ENCODE peak calls at places on chromosome 21, in seven cellular contexts. R is endothelial cell of umbilical vein, I is testis, Z is lower leg skin, U is NB4, C is A549, P is IMR-90. X is an unnamed sample.

GRCh38 chr21:25756190-25756932 is 21.6 kb downstream of the GABPA start:
- DNase-seq in R (peak), I (no peak), Z (no peak), U (no peak), C (no peak), P (no peak), X (no peak)

GRCh38 chr21:37153935-37154350 is 80.9 kb downstream of the TTC3 start:
- DNase-seq in R (peak), I (peak), Z (no peak), U (peak), C (no peak), P (peak), X (no peak)

GRCh38 chr21:14991957-14992356 is 72.8 kb downstream of the NRIP1 start:
- DNase-seq in R (peak), I (no peak), Z (no peak), U (no peak), C (no peak), P (no peak), X (no peak)

GRCh38 chr21:31612889-31613785 is 46.4 kb upstream of the SOD1 start:
- DNase-seq in R (no peak), I (no peak), Z (no peak), U (peak), C (no peak), P (peak), X (no peak)

GRCh38 chr21:34846601-34847112 is 177.9 kb downstream of the CLIC6 start:
- DNase-seq in R (no peak), I (no peak), Z (no peak), U (no peak), C (peak), P (peak), X (no peak)

GRCh38 chr21:34983680-34984086 is 65.4 kb downstream of the RUNX1 start:
- DNase-seq in R (peak), I (no peak), Z (no peak), U (peak), C (no peak), P (peak), X (peak)

GRCh38 chr21:16195476-16195875 is 465.7 kb downstream of the USP25 start:
- DNase-seq in R (peak), I (no peak), Z (no peak), U (no peak), C (peak), P (peak), X (no peak)

GRCh38 chr21:41186763-41187536 is 19.0 kb downstream of the BACE2 start:
- DNase-seq in R (no peak), I (no peak), Z (no peak), U (no peak), C (no peak), P (no peak), X (no peak)

GRCh38 chr21:35400233-35400939 is 351.3 kb upstream of the RUNX1 start:
- DNase-seq in R (peak), I (no peak), Z (peak), U (peak), C (peak), P (peak), X (peak)

GRCh38 chr21:35346697-35347096 is 297.6 kb upstream of the RUNX1 start:
- DNase-seq in R (no peak), I (no peak), Z (no peak), U (no peak), C (no peak), P (no peak), X (no peak)

GRCh38 chr21:37575536-37576083 is 209.0 kb downstream of the DYRK1A start:
- DNase-seq in R (no peak), I (no peak), Z (no peak), U (no peak), C (no peak), P (no peak), X (no peak)

GRCh38 chr21:22941779-22942178 is 1943.6 kb downstream of the NCAM2 start:
- DNase-seq in R (no peak), I (no peak), Z (no peak), U (no peak), C (no peak), P (no peak), X (no peak)

GRCh38 chr21:27329255-27329851 is 362.5 kb upstream of the ADAMTS5 start:
- DNase-seq in R (no peak), I (no peak), Z (no peak), U (no peak), C (no peak), P (peak), X (no peak)

GRCh38 chr21:15978158-15978805 is 248.5 kb downstream of the USP25 start:
- DNase-seq in R (no peak), I (no peak), Z (no peak), U (no peak), C (no peak), P (peak), X (no peak)

GRCh38 chr21:46604975-46605758 is at the start of gene S100B:
- DNase-seq in R (no peak), I (no peak), Z (no peak), U (peak), C (no peak), P (no peak), X (no peak)

GRCh38 chr21:17688912-17689874 is 76.5 kb upstream of the BTG3 start:
- DNase-seq in R (no peak), I (peak), Z (peak), U (peak), C (peak), P (peak), X (no peak)

GRCh38 chr21:27802816-27803475 is 836.1 kb upstream of the ADAMTS5 start:
- DNase-seq in R (peak), I (peak), Z (peak), U (peak), C (peak), P (peak), X (peak)

GRCh38 chr21:36756527-36756926 is 57.6 kb downstream of the SIM2 start:
- DNase-seq in R (peak), I (no peak), Z (no peak), U (no peak), C (peak), P (peak), X (no peak)

GRCh38 chr21:32800056-32800455 is 28.5 kb upstream of the PAXBP1 start:
- DNase-seq in R (no peak), I (no peak), Z (no peak), U (no peak), C (no peak), P (peak), X (no peak)

GRCh38 chr21:31136891-31137290 is 98.6 kb upstream of the KRTAP19-8 start:
- DNase-seq in R (peak), I (no peak), Z (no peak), U (peak), C (no peak), P (peak), X (no peak)

GRCh38 chr21:27476696-27477095 is 509.8 kb upstream of the ADAMTS5 start:
- DNase-seq in R (peak), I (peak), Z (no peak), U (no peak), C (no peak), P (peak), X (no peak)

GRCh38 chr21:33069994-33070811 is at the start of gene OLIG1:
- DNase-seq in R (peak), I (peak), Z (no peak), U (peak), C (peak), P (peak), X (no peak)

GRCh38 chr21:46052703-46053651 is 44.9 kb upstream of the COL6A2 start:
- DNase-seq in R (no peak), I (peak), Z (peak), U (peak), C (peak), P (peak), X (peak)

GRCh38 chr21:23542097-23542496 is 2065.2 kb downstream of the MRPL39 start:
- DNase-seq in R (no peak), I (no peak), Z (no peak), U (no peak), C (no peak), P (no peak), X (no peak)

GRCh38 chr21:30057108-30057507 is 109.5 kb downstream of the CLDN17 start:
- DNase-seq in R (no peak), I (no peak), Z (no peak), U (no peak), C (no peak), P (no peak), X (no peak)

GRCh38 chr21:31967334-31967733 is 94.5 kb downstream of the HUNK start:
- DNase-seq in R (no peak), I (no peak), Z (no peak), U (no peak), C (no peak), P (no peak), X (no peak)

GRCh38 chr21:21226472-21226871 is 228.3 kb downstream of the NCAM2 start:
- DNase-seq in R (no peak), I (no peak), Z (no peak), U (no peak), C (no peak), P (peak), X (no peak)

GRCh38 chr21:25688284-25689035 is 46.2 kb downstream of the ATP5PF start:
- DNase-seq in R (peak), I (no peak), Z (no peak), U (no peak), C (no peak), P (no peak), X (no peak)

GRCh38 chr21:21196848-21197247 is 198.6 kb downstream of the NCAM2 start:
- DNase-seq in R (no peak), I (no peak), Z (no peak), U (no peak), C (no peak), P (no peak), X (no peak)

GRCh38 chr21:29382029-29382654 is 83.4 kb downstream of the BACH1 start:
- DNase-seq in R (peak), I (no peak), Z (no peak), U (no peak), C (no peak), P (peak), X (peak)

GRCh38 chr21:16587141-16587570 is 857.4 kb downstream of the USP25 start:
- DNase-seq in R (peak), I (peak), Z (peak), U (peak), C (peak), P (peak), X (peak)

GRCh38 chr21:39105836-39106235 is 77.4 kb downstream of the PSMG1 start:
- DNase-seq in R (no peak), I (no peak), Z (no peak), U (no peak), C (no peak), P (no peak), X (no peak)
- TF ChIP-seq POLR2A in R (no peak), I (no peak), Z (no peak), U (no peak), C (no peak), P (no peak), X (no peak)

DNA sequence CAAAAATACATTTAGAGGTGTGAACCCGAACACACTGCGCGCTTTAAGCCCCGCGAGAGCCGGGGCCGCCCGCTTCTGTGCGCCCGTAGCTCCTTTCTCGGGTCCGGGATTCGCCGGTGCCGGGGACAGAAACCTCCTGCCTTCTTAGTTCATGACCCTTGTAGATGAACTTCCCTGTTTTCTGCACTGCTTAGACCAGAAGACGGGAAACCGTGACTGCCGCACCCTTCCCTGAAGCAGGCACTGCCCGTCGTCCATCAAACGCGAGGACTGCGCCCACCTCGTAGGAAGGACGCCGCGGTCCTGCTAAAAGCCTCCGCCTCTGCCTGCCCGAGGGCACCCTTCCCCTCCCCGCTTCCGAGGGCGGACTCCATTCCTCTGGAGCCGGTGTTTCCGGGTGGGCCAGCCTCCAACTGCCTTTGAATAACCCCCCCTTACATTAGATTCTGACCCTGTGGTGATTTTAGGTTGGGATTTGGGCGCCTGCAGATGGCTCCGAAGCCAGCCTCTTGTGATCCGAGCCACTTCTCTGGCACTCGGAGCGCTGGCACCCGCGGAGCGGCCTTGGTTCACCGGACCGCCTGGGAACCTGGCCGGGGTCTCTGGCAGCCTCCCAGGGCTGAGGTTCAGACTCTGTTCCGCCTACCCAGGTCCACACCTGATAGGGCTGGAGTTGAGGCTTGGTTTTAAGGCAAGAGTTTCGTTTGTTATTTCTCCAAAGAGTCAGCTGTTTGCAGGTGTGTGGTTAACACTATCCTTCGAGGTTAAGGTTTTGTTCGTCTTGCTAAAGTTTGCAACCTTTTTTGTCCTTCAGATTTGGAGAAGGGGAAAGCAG is 1.2 kb upstream of the PTTG1IP start:
- DNase-seq in R (peak), I (peak), Z (peak), U (peak), C (no peak), P (no peak), X (no peak)
- TF ChIP-seq POLR2A in R (peak), I (no peak), Z (no peak), U (no peak), C (no peak), P (no peak), X (no peak)

DNA sequence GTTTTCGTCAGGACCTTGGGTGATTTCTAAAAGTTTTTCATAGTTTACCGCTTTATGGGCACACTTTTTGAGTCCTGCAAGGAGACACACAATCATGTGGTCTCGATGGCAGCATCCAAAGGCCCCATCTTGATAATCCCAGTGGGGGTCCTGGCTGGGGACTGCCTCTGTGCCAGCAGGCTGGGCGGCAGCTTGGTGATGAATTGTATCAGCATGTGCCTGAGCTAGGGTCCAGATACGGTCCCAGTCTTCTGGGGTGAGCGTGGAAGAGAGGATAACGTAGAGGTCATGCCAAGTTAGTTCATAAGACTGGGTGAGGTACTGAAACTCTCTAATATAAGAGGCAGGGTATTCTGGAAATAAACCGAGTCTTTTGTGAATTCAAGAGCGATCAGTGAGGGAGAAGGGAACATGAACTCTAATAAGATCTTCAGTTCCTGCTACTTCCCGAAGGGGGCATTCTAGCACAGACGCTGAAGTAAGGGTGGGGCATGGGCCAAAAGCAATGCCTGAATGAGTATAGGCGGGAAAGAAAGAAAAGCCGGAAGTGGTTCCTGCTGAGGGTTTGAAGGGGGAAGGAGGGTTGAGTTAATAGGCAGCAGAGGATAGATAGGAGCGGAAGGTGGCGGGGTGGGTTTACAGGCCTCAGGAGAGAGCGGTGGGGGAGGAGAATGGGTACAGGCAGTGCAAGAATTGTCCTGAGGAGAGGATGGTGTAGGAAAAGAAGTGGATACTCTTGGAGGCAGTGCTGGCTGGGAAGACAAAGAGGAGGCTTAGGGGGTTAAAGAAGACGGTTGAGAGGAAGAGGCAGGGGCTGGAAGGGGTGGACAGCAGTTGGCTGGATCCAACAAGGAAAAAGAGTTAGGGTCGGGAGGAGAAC is 1.6 kb downstream of the ERVH48-1 start:
- DNase-seq in R (peak), I (peak), Z (peak), U (peak), C (peak), P (peak), X (peak)
- TF ChIP-seq POLR2A in R (no peak), I (no peak), Z (no peak), U (no peak), C (no peak), P (no peak), X (peak)

GRCh38 chr21:18760247-18760646 is 356.7 kb upstream of the TMPRSS15 start:
- DNase-seq in R (no peak), I (no peak), Z (no peak), U (no peak), C (peak), P (no peak), X (no peak)
- TF ChIP-seq POLR2A in R (no peak), I (no peak), Z (no peak), U (no peak), C (no peak), P (no peak), X (no peak)

DNA sequence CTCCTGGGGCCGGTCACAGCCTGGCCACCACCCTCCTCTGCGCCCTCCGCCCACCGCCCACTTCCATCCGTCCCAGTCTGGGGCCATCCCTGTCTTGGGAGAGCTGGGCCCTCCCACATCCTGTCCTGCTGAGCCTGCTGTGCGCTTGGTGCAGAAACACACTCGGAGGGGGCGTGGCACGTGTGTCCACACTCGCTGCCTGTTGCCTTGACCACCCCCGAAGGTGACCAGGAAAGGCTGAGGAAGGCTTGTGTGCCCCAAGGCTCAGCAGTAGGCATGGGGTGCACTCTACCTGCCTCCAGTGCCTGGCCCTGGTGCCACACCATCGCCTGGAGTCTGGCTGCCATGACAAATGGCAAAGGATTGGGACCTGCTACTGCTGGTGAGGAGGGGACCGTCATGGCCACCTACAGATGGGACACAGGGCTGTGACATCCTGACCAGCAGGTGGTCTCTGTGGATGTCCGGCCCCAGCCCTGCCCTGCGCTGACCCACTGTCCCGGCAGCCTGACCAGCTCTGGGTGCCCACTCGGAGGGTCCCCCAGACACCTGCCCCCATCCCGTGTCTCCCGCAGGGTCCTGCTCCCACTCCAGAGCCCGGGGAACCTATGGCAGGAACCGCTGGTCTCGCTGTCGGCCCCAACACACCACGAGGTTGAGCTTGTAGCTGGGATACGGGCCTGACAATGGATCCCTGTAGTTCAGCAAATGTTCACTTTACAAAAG is 23.2 kb upstream of the PTTG1IP start:
- DNase-seq in R (no peak), I (no peak), Z (no peak), U (no peak), C (no peak), P (no peak), X (no peak)
- TF ChIP-seq POLR2A in R (no peak), I (no peak), Z (no peak), U (no peak), C (no peak), P (no peak), X (no peak)